ENCODE peak calls at places on chromosome 19, in five cellular contexts. One of them, this sample, is unnamed.

GRCh38 chr19:39496063-39496462 is 2.7 kb upstream of the DLL3 start:
- DNase-seq in T-cell: no peak
- DNase-seq in astrocyte of the hippocampus: no peak
- DNase-seq in activated CD8-positive, alpha-beta T cell treated with anti-CD3 and anti-CD28 coated beads, Interleukin-2, amount 10 ng/mL, durations not matched to agents 7 days and 5 days: no peak
- DNase-seq in stimulated activated CD4-positive, alpha-beta T cell treated with anti-CD3 and anti-CD28 coated beads, Interleukin-2, amount 100 ng/mL, for 24 hours: no peak
- DNase-seq in this sample: no peak

GRCh38 chr19:56837004-56837403 is 3.5 kb downstream of the PEG3 start:
- DNase-seq in T-cell: no peak
- DNase-seq in astrocyte of the hippocampus: peak
- DNase-seq in activated CD8-positive, alpha-beta T cell treated with anti-CD3 and anti-CD28 coated beads, Interleukin-2, amount 10 ng/mL, durations not matched to agents 7 days and 5 days: no peak
- DNase-seq in stimulated activated CD4-positive, alpha-beta T cell treated with anti-CD3 and anti-CD28 coated beads, Interleukin-2, amount 100 ng/mL, for 24 hours: no peak
- DNase-seq in this sample: no peak

GRCh38 chr19:54952591-54953344 is 5.4 kb upstream of the NLRP7 start:
- DNase-seq in T-cell: no peak
- DNase-seq in astrocyte of the hippocampus: peak
- DNase-seq in activated CD8-positive, alpha-beta T cell treated with anti-CD3 and anti-CD28 coated beads, Interleukin-2, amount 10 ng/mL, durations not matched to agents 7 days and 5 days: no peak
- DNase-seq in stimulated activated CD4-positive, alpha-beta T cell treated with anti-CD3 and anti-CD28 coated beads, Interleukin-2, amount 100 ng/mL, for 24 hours: no peak
- DNase-seq in this sample: no peak

GRCh38 chr19:41958367-41959055 is 610 bp downstream of the RABAC1 start:
- DNase-seq in T-cell: peak
- DNase-seq in astrocyte of the hippocampus: peak
- DNase-seq in activated CD8-positive, alpha-beta T cell treated with anti-CD3 and anti-CD28 coated beads, Interleukin-2, amount 10 ng/mL, durations not matched to agents 7 days and 5 days: peak
- DNase-seq in stimulated activated CD4-positive, alpha-beta T cell treated with anti-CD3 and anti-CD28 coated beads, Interleukin-2, amount 100 ng/mL, for 24 hours: peak
- DNase-seq in this sample: peak

GRCh38 chr19:44749994-44750393 is 1.5 kb downstream of the BCL3 start:
- DNase-seq in T-cell: no peak
- DNase-seq in astrocyte of the hippocampus: no peak
- DNase-seq in activated CD8-positive, alpha-beta T cell treated with anti-CD3 and anti-CD28 coated beads, Interleukin-2, amount 10 ng/mL, durations not matched to agents 7 days and 5 days: no peak
- DNase-seq in stimulated activated CD4-positive, alpha-beta T cell treated with anti-CD3 and anti-CD28 coated beads, Interleukin-2, amount 100 ng/mL, for 24 hours: no peak
- DNase-seq in this sample: no peak

GRCh38 chr19:51808333-51808986 is 13.5 kb downstream of the FPR3 start:
- DNase-seq in T-cell: no peak
- DNase-seq in astrocyte of the hippocampus: no peak
- DNase-seq in activated CD8-positive, alpha-beta T cell treated with anti-CD3 and anti-CD28 coated beads, Interleukin-2, amount 10 ng/mL, durations not matched to agents 7 days and 5 days: no peak
- DNase-seq in stimulated activated CD4-positive, alpha-beta T cell treated with anti-CD3 and anti-CD28 coated beads, Interleukin-2, amount 100 ng/mL, for 24 hours: no peak
- DNase-seq in this sample: no peak

GRCh38 chr19:52140077-52140710 is 456 bp upstream of the ZNF616 start:
- DNase-seq in T-cell: no peak
- DNase-seq in astrocyte of the hippocampus: no peak
- DNase-seq in activated CD8-positive, alpha-beta T cell treated with anti-CD3 and anti-CD28 coated beads, Interleukin-2, amount 10 ng/mL, durations not matched to agents 7 days and 5 days: no peak
- DNase-seq in stimulated activated CD4-positive, alpha-beta T cell treated with anti-CD3 and anti-CD28 coated beads, Interleukin-2, amount 100 ng/mL, for 24 hours: no peak
- DNase-seq in this sample: no peak

GRCh38 chr19:45117167-45117594 is 24.2 kb downstream of the PPP1R37 start:
- DNase-seq in T-cell: no peak
- DNase-seq in astrocyte of the hippocampus: peak
- DNase-seq in activated CD8-positive, alpha-beta T cell treated with anti-CD3 and anti-CD28 coated beads, Interleukin-2, amount 10 ng/mL, durations not matched to agents 7 days and 5 days: peak
- DNase-seq in stimulated activated CD4-positive, alpha-beta T cell treated with anti-CD3 and anti-CD28 coated beads, Interleukin-2, amount 100 ng/mL, for 24 hours: peak
- DNase-seq in this sample: peak

GRCh38 chr19:2483484-2484151 is 7.7 kb downstream of the GADD45B start:
- DNase-seq in T-cell: no peak
- DNase-seq in astrocyte of the hippocampus: no peak
- DNase-seq in activated CD8-positive, alpha-beta T cell treated with anti-CD3 and anti-CD28 coated beads, Interleukin-2, amount 10 ng/mL, durations not matched to agents 7 days and 5 days: no peak
- DNase-seq in stimulated activated CD4-positive, alpha-beta T cell treated with anti-CD3 and anti-CD28 coated beads, Interleukin-2, amount 100 ng/mL, for 24 hours: no peak
- DNase-seq in this sample: no peak

GRCh38 chr19:3451451-3451866 is 28.9 kb downstream of the SMIM24 start:
- DNase-seq in T-cell: no peak
- DNase-seq in astrocyte of the hippocampus: no peak
- DNase-seq in activated CD8-positive, alpha-beta T cell treated with anti-CD3 and anti-CD28 coated beads, Interleukin-2, amount 10 ng/mL, durations not matched to agents 7 days and 5 days: no peak
- DNase-seq in stimulated activated CD4-positive, alpha-beta T cell treated with anti-CD3 and anti-CD28 coated beads, Interleukin-2, amount 100 ng/mL, for 24 hours: no peak
- DNase-seq in this sample: no peak

GRCh38 chr19:48353682-48354081 is 10.1 kb downstream of the TMEM143 start:
- DNase-seq in T-cell: no peak
- DNase-seq in astrocyte of the hippocampus: no peak
- DNase-seq in activated CD8-positive, alpha-beta T cell treated with anti-CD3 and anti-CD28 coated beads, Interleukin-2, amount 10 ng/mL, durations not matched to agents 7 days and 5 days: no peak
- DNase-seq in stimulated activated CD4-positive, alpha-beta T cell treated with anti-CD3 and anti-CD28 coated beads, Interleukin-2, amount 100 ng/mL, for 24 hours: no peak
- DNase-seq in this sample: no peak

GRCh38 chr19:50646074-50646807 is 3.0 kb upstream of the C19orf81 start:
- DNase-seq in T-cell: no peak
- DNase-seq in astrocyte of the hippocampus: peak
- DNase-seq in activated CD8-positive, alpha-beta T cell treated with anti-CD3 and anti-CD28 coated beads, Interleukin-2, amount 10 ng/mL, durations not matched to agents 7 days and 5 days: no peak
- DNase-seq in stimulated activated CD4-positive, alpha-beta T cell treated with anti-CD3 and anti-CD28 coated beads, Interleukin-2, amount 100 ng/mL, for 24 hours: no peak
- DNase-seq in this sample: no peak

GRCh38 chr19:35093941-35094647 is 21.5 kb upstream of the FXYD3 start:
- DNase-seq in T-cell: no peak
- DNase-seq in astrocyte of the hippocampus: no peak
- DNase-seq in activated CD8-positive, alpha-beta T cell treated with anti-CD3 and anti-CD28 coated beads, Interleukin-2, amount 10 ng/mL, durations not matched to agents 7 days and 5 days: no peak
- DNase-seq in stimulated activated CD4-positive, alpha-beta T cell treated with anti-CD3 and anti-CD28 coated beads, Interleukin-2, amount 100 ng/mL, for 24 hours: no peak
- DNase-seq in this sample: no peak

GRCh38 chr19:15099017-15099582 is 8.1 kb upstream of the SYDE1 start:
- DNase-seq in T-cell: no peak
- DNase-seq in astrocyte of the hippocampus: no peak
- DNase-seq in activated CD8-positive, alpha-beta T cell treated with anti-CD3 and anti-CD28 coated beads, Interleukin-2, amount 10 ng/mL, durations not matched to agents 7 days and 5 days: no peak
- DNase-seq in stimulated activated CD4-positive, alpha-beta T cell treated with anti-CD3 and anti-CD28 coated beads, Interleukin-2, amount 100 ng/mL, for 24 hours: no peak
- DNase-seq in this sample: no peak

GRCh38 chr19:43594710-43595604 is 977 bp downstream of the IRGQ start:
- DNase-seq in T-cell: peak
- DNase-seq in astrocyte of the hippocampus: peak
- DNase-seq in activated CD8-positive, alpha-beta T cell treated with anti-CD3 and anti-CD28 coated beads, Interleukin-2, amount 10 ng/mL, durations not matched to agents 7 days and 5 days: peak
- DNase-seq in stimulated activated CD4-positive, alpha-beta T cell treated with anti-CD3 and anti-CD28 coated beads, Interleukin-2, amount 100 ng/mL, for 24 hours: peak
- DNase-seq in this sample: peak

GRCh38 chr19:2542341-2543069 is 66.6 kb downstream of the GADD45B start:
- DNase-seq in T-cell: no peak
- DNase-seq in astrocyte of the hippocampus: peak
- DNase-seq in activated CD8-positive, alpha-beta T cell treated with anti-CD3 and anti-CD28 coated beads, Interleukin-2, amount 10 ng/mL, durations not matched to agents 7 days and 5 days: no peak
- DNase-seq in stimulated activated CD4-positive, alpha-beta T cell treated with anti-CD3 and anti-CD28 coated beads, Interleukin-2, amount 100 ng/mL, for 24 hours: no peak
- DNase-seq in this sample: no peak

GRCh38 chr19:5913739-5914357 is at the start of gene CAPS:
- DNase-seq in T-cell: no peak
- DNase-seq in astrocyte of the hippocampus: peak
- DNase-seq in activated CD8-positive, alpha-beta T cell treated with anti-CD3 and anti-CD28 coated beads, Interleukin-2, amount 10 ng/mL, durations not matched to agents 7 days and 5 days: no peak
- DNase-seq in stimulated activated CD4-positive, alpha-beta T cell treated with anti-CD3 and anti-CD28 coated beads, Interleukin-2, amount 100 ng/mL, for 24 hours: no peak
- DNase-seq in this sample: no peak

GRCh38 chr19:8491574-8491973 is 10.9 kb downstream of the PRAM1 start:
- DNase-seq in T-cell: no peak
- DNase-seq in astrocyte of the hippocampus: no peak
- DNase-seq in activated CD8-positive, alpha-beta T cell treated with anti-CD3 and anti-CD28 coated beads, Interleukin-2, amount 10 ng/mL, durations not matched to agents 7 days and 5 days: no peak
- DNase-seq in stimulated activated CD4-positive, alpha-beta T cell treated with anti-CD3 and anti-CD28 coated beads, Interleukin-2, amount 100 ng/mL, for 24 hours: no peak
- DNase-seq in this sample: no peak

GRCh38 chr19:45075215-45076028 is 856 bp downstream of the ZNF296 start:
- DNase-seq in T-cell: no peak
- DNase-seq in astrocyte of the hippocampus: peak
- DNase-seq in activated CD8-positive, alpha-beta T cell treated with anti-CD3 and anti-CD28 coated beads, Interleukin-2, amount 10 ng/mL, durations not matched to agents 7 days and 5 days: peak
- DNase-seq in stimulated activated CD4-positive, alpha-beta T cell treated with anti-CD3 and anti-CD28 coated beads, Interleukin-2, amount 100 ng/mL, for 24 hours: peak
- DNase-seq in this sample: no peak

GRCh38 chr19:13600802-13601201 is 94.5 kb upstream of the CACNA1A start:
- DNase-seq in T-cell: no peak
- DNase-seq in astrocyte of the hippocampus: no peak
- DNase-seq in activated CD8-positive, alpha-beta T cell treated with anti-CD3 and anti-CD28 coated beads, Interleukin-2, amount 10 ng/mL, durations not matched to agents 7 days and 5 days: no peak
- DNase-seq in stimulated activated CD4-positive, alpha-beta T cell treated with anti-CD3 and anti-CD28 coated beads, Interleukin-2, amount 100 ng/mL, for 24 hours: no peak
- DNase-seq in this sample: no peak

GRCh38 chr19:8611890-8612806 is 1.6 kb upstream of the ADAMTS10 start:
- DNase-seq in T-cell: no peak
- DNase-seq in astrocyte of the hippocampus: peak
- DNase-seq in activated CD8-positive, alpha-beta T cell treated with anti-CD3 and anti-CD28 coated beads, Interleukin-2, amount 10 ng/mL, durations not matched to agents 7 days and 5 days: peak
- DNase-seq in stimulated activated CD4-positive, alpha-beta T cell treated with anti-CD3 and anti-CD28 coated beads, Interleukin-2, amount 100 ng/mL, for 24 hours: no peak
- DNase-seq in this sample: peak

GRCh38 chr19:19630426-19630825 is 2.4 kb upstream of the LPAR2 start:
- DNase-seq in T-cell: no peak
- DNase-seq in astrocyte of the hippocampus: no peak
- DNase-seq in activated CD8-positive, alpha-beta T cell treated with anti-CD3 and anti-CD28 coated beads, Interleukin-2, amount 10 ng/mL, durations not matched to agents 7 days and 5 days: no peak
- DNase-seq in stimulated activated CD4-positive, alpha-beta T cell treated with anti-CD3 and anti-CD28 coated beads, Interleukin-2, amount 100 ng/mL, for 24 hours: no peak
- DNase-seq in this sample: no peak

GRCh38 chr19:17555929-17556813 is 722 bp downstream of the COLGALT1 start:
- DNase-seq in T-cell: no peak
- DNase-seq in astrocyte of the hippocampus: peak
- DNase-seq in activated CD8-positive, alpha-beta T cell treated with anti-CD3 and anti-CD28 coated beads, Interleukin-2, amount 10 ng/mL, durations not matched to agents 7 days and 5 days: peak
- DNase-seq in stimulated activated CD4-positive, alpha-beta T cell treated with anti-CD3 and anti-CD28 coated beads, Interleukin-2, amount 100 ng/mL, for 24 hours: peak
- DNase-seq in this sample: peak

GRCh38 chr19:9981406-9982260 is 28.7 kb downstream of the COL5A3 start:
- DNase-seq in T-cell: no peak
- DNase-seq in astrocyte of the hippocampus: no peak
- DNase-seq in activated CD8-positive, alpha-beta T cell treated with anti-CD3 and anti-CD28 coated beads, Interleukin-2, amount 10 ng/mL, durations not matched to agents 7 days and 5 days: no peak
- DNase-seq in stimulated activated CD4-positive, alpha-beta T cell treated with anti-CD3 and anti-CD28 coated beads, Interleukin-2, amount 100 ng/mL, for 24 hours: no peak
- DNase-seq in this sample: no peak

GRCh38 chr19:56295531-56296455 is 18.8 kb downstream of the ZSCAN5A start:
- DNase-seq in T-cell: no peak
- DNase-seq in astrocyte of the hippocampus: no peak
- DNase-seq in activated CD8-positive, alpha-beta T cell treated with anti-CD3 and anti-CD28 coated beads, Interleukin-2, amount 10 ng/mL, durations not matched to agents 7 days and 5 days: no peak
- DNase-seq in stimulated activated CD4-positive, alpha-beta T cell treated with anti-CD3 and anti-CD28 coated beads, Interleukin-2, amount 100 ng/mL, for 24 hours: no peak
- DNase-seq in this sample: no peak

GRCh38 chr19:46678110-46678732 is 17.2 kb upstream of the DACT3 start:
- DNase-seq in T-cell: peak
- DNase-seq in astrocyte of the hippocampus: no peak
- DNase-seq in activated CD8-positive, alpha-beta T cell treated with anti-CD3 and anti-CD28 coated beads, Interleukin-2, amount 10 ng/mL, durations not matched to agents 7 days and 5 days: peak
- DNase-seq in stimulated activated CD4-positive, alpha-beta T cell treated with anti-CD3 and anti-CD28 coated beads, Interleukin-2, amount 100 ng/mL, for 24 hours: peak
- DNase-seq in this sample: peak

GRCh38 chr19:40691421-40692211 is 1.2 kb upstream of the NUMBL start:
- DNase-seq in T-cell: no peak
- DNase-seq in astrocyte of the hippocampus: peak
- DNase-seq in activated CD8-positive, alpha-beta T cell treated with anti-CD3 and anti-CD28 coated beads, Interleukin-2, amount 10 ng/mL, durations not matched to agents 7 days and 5 days: no peak
- DNase-seq in stimulated activated CD4-positive, alpha-beta T cell treated with anti-CD3 and anti-CD28 coated beads, Interleukin-2, amount 100 ng/mL, for 24 hours: peak
- DNase-seq in this sample: no peak

GRCh38 chr19:13154911-13155471 is 4.8 kb downstream of the IER2 start:
- DNase-seq in T-cell: peak
- DNase-seq in astrocyte of the hippocampus: peak
- DNase-seq in activated CD8-positive, alpha-beta T cell treated with anti-CD3 and anti-CD28 coated beads, Interleukin-2, amount 10 ng/mL, durations not matched to agents 7 days and 5 days: peak
- DNase-seq in stimulated activated CD4-positive, alpha-beta T cell treated with anti-CD3 and anti-CD28 coated beads, Interleukin-2, amount 100 ng/mL, for 24 hours: peak
- DNase-seq in this sample: peak

GRCh38 chr19:5678071-5678682 is 2.1 kb downstream of the MICOS13 start:
- DNase-seq in T-cell: no peak
- DNase-seq in astrocyte of the hippocampus: no peak
- DNase-seq in activated CD8-positive, alpha-beta T cell treated with anti-CD3 and anti-CD28 coated beads, Interleukin-2, amount 10 ng/mL, durations not matched to agents 7 days and 5 days: no peak
- DNase-seq in stimulated activated CD4-positive, alpha-beta T cell treated with anti-CD3 and anti-CD28 coated beads, Interleukin-2, amount 100 ng/mL, for 24 hours: no peak
- DNase-seq in this sample: no peak

GRCh38 chr19:39246951-39247669 is 1.5 kb downstream of the IFNL4 start:
- DNase-seq in T-cell: no peak
- DNase-seq in astrocyte of the hippocampus: peak
- DNase-seq in activated CD8-positive, alpha-beta T cell treated with anti-CD3 and anti-CD28 coated beads, Interleukin-2, amount 10 ng/mL, durations not matched to agents 7 days and 5 days: no peak
- DNase-seq in stimulated activated CD4-positive, alpha-beta T cell treated with anti-CD3 and anti-CD28 coated beads, Interleukin-2, amount 100 ng/mL, for 24 hours: peak
- DNase-seq in this sample: no peak

GRCh38 chr19:58513694-58514563 is 2.1 kb upstream of the SLC27A5 start:
- DNase-seq in T-cell: peak
- DNase-seq in astrocyte of the hippocampus: peak
- DNase-seq in activated CD8-positive, alpha-beta T cell treated with anti-CD3 and anti-CD28 coated beads, Interleukin-2, amount 10 ng/mL, durations not matched to agents 7 days and 5 days: peak
- DNase-seq in stimulated activated CD4-positive, alpha-beta T cell treated with anti-CD3 and anti-CD28 coated beads, Interleukin-2, amount 100 ng/mL, for 24 hours: peak
- DNase-seq in this sample: peak

GRCh38 chr19:58571575-58571947 is 1.6 kb downstream of the MZF1 start:
- DNase-seq in T-cell: no peak
- DNase-seq in astrocyte of the hippocampus: no peak
- DNase-seq in activated CD8-positive, alpha-beta T cell treated with anti-CD3 and anti-CD28 coated beads, Interleukin-2, amount 10 ng/mL, durations not matched to agents 7 days and 5 days: peak
- DNase-seq in stimulated activated CD4-positive, alpha-beta T cell treated with anti-CD3 and anti-CD28 coated beads, Interleukin-2, amount 100 ng/mL, for 24 hours: no peak
- DNase-seq in this sample: peak

GRCh38 chr19:18999016-18999758 is 34.1 kb downstream of the SUGP2 start:
- DNase-seq in T-cell: no peak
- DNase-seq in astrocyte of the hippocampus: peak
- DNase-seq in activated CD8-positive, alpha-beta T cell treated with anti-CD3 and anti-CD28 coated beads, Interleukin-2, amount 10 ng/mL, durations not matched to agents 7 days and 5 days: no peak
- DNase-seq in stimulated activated CD4-positive, alpha-beta T cell treated with anti-CD3 and anti-CD28 coated beads, Interleukin-2, amount 100 ng/mL, for 24 hours: no peak
- DNase-seq in this sample: peak

GRCh38 chr19:15126511-15126910 is 19.3 kb downstream of the SYDE1 start:
- DNase-seq in T-cell: no peak
- DNase-seq in astrocyte of the hippocampus: no peak
- DNase-seq in activated CD8-positive, alpha-beta T cell treated with anti-CD3 and anti-CD28 coated beads, Interleukin-2, amount 10 ng/mL, durations not matched to agents 7 days and 5 days: no peak
- DNase-seq in stimulated activated CD4-positive, alpha-beta T cell treated with anti-CD3 and anti-CD28 coated beads, Interleukin-2, amount 100 ng/mL, for 24 hours: no peak
- DNase-seq in this sample: no peak

GRCh38 chr19:52946322-52947310 is 16.1 kb downstream of the ZNF816 start:
- DNase-seq in T-cell: no peak
- DNase-seq in astrocyte of the hippocampus: peak
- DNase-seq in activated CD8-positive, alpha-beta T cell treated with anti-CD3 and anti-CD28 coated beads, Interleukin-2, amount 10 ng/mL, durations not matched to agents 7 days and 5 days: no peak
- DNase-seq in stimulated activated CD4-positive, alpha-beta T cell treated with anti-CD3 and anti-CD28 coated beads, Interleukin-2, amount 100 ng/mL, for 24 hours: peak
- DNase-seq in this sample: no peak

GRCh38 chr19:3250675-3251074 is 26.2 kb downstream of the CELF5 start:
- DNase-seq in T-cell: no peak
- DNase-seq in astrocyte of the hippocampus: no peak
- DNase-seq in activated CD8-positive, alpha-beta T cell treated with anti-CD3 and anti-CD28 coated beads, Interleukin-2, amount 10 ng/mL, durations not matched to agents 7 days and 5 days: peak
- DNase-seq in stimulated activated CD4-positive, alpha-beta T cell treated with anti-CD3 and anti-CD28 coated beads, Interleukin-2, amount 100 ng/mL, for 24 hours: peak
- DNase-seq in this sample: peak

GRCh38 chr19:48330012-48330681 is 4.8 kb downstream of the EMP3 start:
- DNase-seq in T-cell: peak
- DNase-seq in astrocyte of the hippocampus: peak
- DNase-seq in activated CD8-positive, alpha-beta T cell treated with anti-CD3 and anti-CD28 coated beads, Interleukin-2, amount 10 ng/mL, durations not matched to agents 7 days and 5 days: peak
- DNase-seq in stimulated activated CD4-positive, alpha-beta T cell treated with anti-CD3 and anti-CD28 coated beads, Interleukin-2, amount 100 ng/mL, for 24 hours: peak
- DNase-seq in this sample: peak